ENCODE peak calls at places on chromosomes 4 and X, in four cellular contexts. One of them, this sample, is unnamed.

GRCh38 chr4:163090997-163091684 is 75.5 kb downstream of the NAF1 start:
- DNase-seq in IMR-90: no peak
- DNase-seq in MM.1S: peak
- DNase-seq in H9: no peak
- DNase-seq in this sample: no peak

GRCh38 chr4:71453516-71453915 is 114.7 kb downstream of the SLC4A4 start:
- DNase-seq in IMR-90: no peak
- DNase-seq in MM.1S: no peak
- DNase-seq in H9: no peak
- DNase-seq in this sample: no peak

GRCh38 chr4:173547889-173548288 is 17.9 kb upstream of the HAND2 start:
- DNase-seq in IMR-90: no peak
- DNase-seq in MM.1S: no peak
- DNase-seq in H9: no peak
- DNase-seq in this sample: no peak

GRCh38 chrX:49059209-49060191 is 701 bp downstream of the CCDC120 start:
- DNase-seq in IMR-90: no peak
- DNase-seq in MM.1S: no peak
- DNase-seq in H9: no peak
- DNase-seq in this sample: no peak

GRCh38 chr4:10664408-10664807 is 20.2 kb downstream of the CLNK start:
- DNase-seq in IMR-90: peak
- DNase-seq in MM.1S: no peak
- DNase-seq in H9: no peak
- DNase-seq in this sample: no peak

GRCh38 chr4:81426770-81427604 is 44.7 kb downstream of the RASGEF1B start:
- DNase-seq in IMR-90: peak
- DNase-seq in MM.1S: no peak
- DNase-seq in H9: no peak
- DNase-seq in this sample: no peak

GRCh38 chr4:152935661-152936445 is at the start of gene FHDC1:
- DNase-seq in IMR-90: no peak
- DNase-seq in MM.1S: peak
- DNase-seq in H9: peak
- DNase-seq in this sample: peak

GRCh38 chr4:82903737-82904136 is 3.2 kb downstream of the THAP9 start:
- DNase-seq in IMR-90: no peak
- DNase-seq in MM.1S: no peak
- DNase-seq in H9: no peak
- DNase-seq in this sample: no peak

GRCh38 chr4:106201373-106201772 is 114.6 kb downstream of the TBCK start:
- DNase-seq in IMR-90: peak
- DNase-seq in MM.1S: peak
- DNase-seq in H9: no peak
- DNase-seq in this sample: no peak

GRCh38 chrX:152905081-152905420 is 7.2 kb downstream of the ZNF185 start:
- DNase-seq in IMR-90: no peak
- DNase-seq in MM.1S: no peak
- DNase-seq in H9: no peak
- DNase-seq in this sample: peak

GRCh38 chr4:37982736-37983135 is 22.5 kb downstream of the PTTG2 start:
- DNase-seq in IMR-90: no peak
- DNase-seq in MM.1S: no peak
- DNase-seq in H9: no peak
- DNase-seq in this sample: no peak

GRCh38 chrX:53294024-53294648 is 12.8 kb upstream of the IQSEC2 start:
- DNase-seq in IMR-90: peak
- DNase-seq in MM.1S: no peak
- DNase-seq in H9: no peak
- DNase-seq in this sample: peak

GRCh38 chr4:82614868-82615449 is 53.2 kb upstream of the TMEM150C start:
- DNase-seq in IMR-90: no peak
- DNase-seq in MM.1S: no peak
- DNase-seq in H9: no peak
- DNase-seq in this sample: no peak

GRCh38 chrX:9166566-9166909 is 132.6 kb upstream of the FAM9B start:
- DNase-seq in IMR-90: no peak
- DNase-seq in MM.1S: no peak
- DNase-seq in H9: no peak
- DNase-seq in this sample: no peak

GRCh38 chr4:71296945-71297344 is 41.9 kb upstream of the SLC4A4 start:
- DNase-seq in IMR-90: no peak
- DNase-seq in MM.1S: no peak
- DNase-seq in H9: no peak
- DNase-seq in this sample: no peak

GRCh38 chr4:116391020-116391419 is 694.4 kb downstream of the TRAM1L1 start:
- DNase-seq in IMR-90: no peak
- DNase-seq in MM.1S: no peak
- DNase-seq in H9: no peak
- DNase-seq in this sample: no peak

GRCh38 chr4:135838889-135839288 is 1637.3 kb upstream of the PABPC4L start:
- DNase-seq in IMR-90: peak
- DNase-seq in MM.1S: no peak
- DNase-seq in H9: peak
- DNase-seq in this sample: no peak

GRCh38 chr4:176635372-176636261 is 157.1 kb downstream of the VEGFC start:
- DNase-seq in IMR-90: peak
- DNase-seq in MM.1S: no peak
- DNase-seq in H9: no peak
- DNase-seq in this sample: no peak

GRCh38 chr4:156523991-156524390 is 447.6 kb downstream of the PDGFC start:
- DNase-seq in IMR-90: no peak
- DNase-seq in MM.1S: no peak
- DNase-seq in H9: no peak
- DNase-seq in this sample: no peak

GRCh38 chr4:7971881-7972500 is 32.3 kb upstream of the AFAP1 start:
- DNase-seq in IMR-90: no peak
- DNase-seq in MM.1S: no peak
- DNase-seq in H9: no peak
- DNase-seq in this sample: peak

GRCh38 chr4:141375855-141376254 is 155.2 kb downstream of the ZNF330 start:
- DNase-seq in IMR-90: peak
- DNase-seq in MM.1S: no peak
- DNase-seq in H9: peak
- DNase-seq in this sample: no peak

GRCh38 chr4:169618286-169618685 is 2.1 kb upstream of the CLCN3 start:
- DNase-seq in IMR-90: peak
- DNase-seq in MM.1S: no peak
- DNase-seq in H9: no peak
- DNase-seq in this sample: no peak

GRCh38 chr4:113481820-113482219 is 279.7 kb downstream of the CAMK2D start:
- DNase-seq in IMR-90: no peak
- DNase-seq in MM.1S: no peak
- DNase-seq in H9: no peak
- DNase-seq in this sample: no peak

GRCh38 chr4:174215936-174216699 is 67.3 kb downstream of the FBXO8 start:
- DNase-seq in IMR-90: no peak
- DNase-seq in MM.1S: no peak
- DNase-seq in H9: no peak
- DNase-seq in this sample: no peak

GRCh38 chrX:107710617-107711391 is 64.8 kb downstream of the TSC22D3 start:
- DNase-seq in IMR-90: peak
- DNase-seq in MM.1S: peak
- DNase-seq in H9: no peak
- DNase-seq in this sample: no peak

GRCh38 chrX:126552313-126553022 is at the start of gene DCAF12L1:
- DNase-seq in IMR-90: no peak
- DNase-seq in MM.1S: no peak
- DNase-seq in H9: peak
- DNase-seq in this sample: peak
- H3K9ac ChIP-seq in IMR-90: no peak
- H3K9ac ChIP-seq in MM.1S: no peak
- H3K9ac ChIP-seq in H9: no peak
- H3K9ac ChIP-seq in this sample: no peak

GRCh38 chr4:47485047-47485692 is at the start of gene ATP10D:
- DNase-seq in IMR-90: peak
- DNase-seq in MM.1S: peak
- DNase-seq in H9: peak
- DNase-seq in this sample: peak
- H3K27ac ChIP-seq in IMR-90: peak
- H3K27ac ChIP-seq in MM.1S: peak
- H3K27ac ChIP-seq in H9: no peak
- H3K27ac ChIP-seq in this sample: peak

DNA sequence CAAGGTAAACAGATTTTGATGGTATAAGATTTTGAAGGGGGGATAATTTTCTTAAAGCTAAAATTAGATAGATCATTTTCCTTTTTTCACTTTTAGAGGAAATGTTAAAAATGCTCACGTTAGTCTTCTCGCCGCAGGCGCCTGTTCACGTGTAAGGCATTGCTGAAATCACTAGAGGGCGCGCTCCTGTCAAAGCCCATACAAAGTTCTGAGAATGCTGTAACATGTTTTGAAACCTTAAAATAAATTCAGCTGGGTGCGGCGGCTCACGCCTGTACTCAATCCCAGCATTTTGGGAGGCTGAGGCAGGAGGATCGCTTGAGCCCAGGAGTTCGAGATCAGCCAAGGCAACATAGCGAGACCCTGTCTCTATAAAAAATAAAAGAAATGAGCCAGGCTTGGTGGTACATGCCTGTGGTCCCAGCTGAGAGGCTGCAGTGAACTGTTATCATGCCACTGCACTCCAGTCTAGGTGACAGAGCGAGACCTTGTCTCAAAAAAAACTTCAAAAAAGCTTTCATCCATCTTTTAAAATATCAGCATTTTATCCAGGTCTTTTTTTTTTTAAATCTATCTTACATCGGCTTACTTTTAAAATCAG is 138.0 kb downstream of the RBMX2 start:
- DNase-seq in IMR-90: peak
- DNase-seq in MM.1S: peak
- DNase-seq in H9: peak
- DNase-seq in this sample: no peak
- TF ChIP-seq CTCF in IMR-90: peak
- TF ChIP-seq CTCF in MM.1S: peak
- TF ChIP-seq CTCF in H9: peak
- TF ChIP-seq CTCF in this sample: peak

DNA sequence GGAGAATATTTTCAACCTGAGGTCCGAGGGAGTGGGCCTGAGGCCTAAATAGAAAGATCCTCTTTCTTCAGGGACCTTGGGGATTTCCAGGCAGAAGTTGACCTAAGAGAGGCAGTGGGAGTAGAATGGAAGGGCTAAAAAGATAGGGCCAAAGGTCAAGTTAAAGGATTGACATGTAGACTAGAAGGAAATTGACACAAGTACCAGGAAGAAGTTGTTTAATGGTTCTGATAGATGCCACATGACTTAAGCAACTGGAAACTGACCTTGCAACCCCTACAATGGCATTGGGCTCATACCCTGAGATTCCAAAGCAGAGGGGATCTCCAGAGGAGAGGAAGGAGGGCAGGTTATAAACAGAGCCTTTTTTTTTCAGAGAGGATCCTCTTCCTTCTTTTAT is 77.0 kb downstream of the SHROOM3 start:
- DNase-seq in IMR-90: no peak
- DNase-seq in MM.1S: no peak
- DNase-seq in H9: no peak
- DNase-seq in this sample: no peak
- H3K9ac ChIP-seq in IMR-90: no peak
- H3K9ac ChIP-seq in MM.1S: no peak
- H3K9ac ChIP-seq in H9: no peak
- H3K9ac ChIP-seq in this sample: no peak

DNA sequence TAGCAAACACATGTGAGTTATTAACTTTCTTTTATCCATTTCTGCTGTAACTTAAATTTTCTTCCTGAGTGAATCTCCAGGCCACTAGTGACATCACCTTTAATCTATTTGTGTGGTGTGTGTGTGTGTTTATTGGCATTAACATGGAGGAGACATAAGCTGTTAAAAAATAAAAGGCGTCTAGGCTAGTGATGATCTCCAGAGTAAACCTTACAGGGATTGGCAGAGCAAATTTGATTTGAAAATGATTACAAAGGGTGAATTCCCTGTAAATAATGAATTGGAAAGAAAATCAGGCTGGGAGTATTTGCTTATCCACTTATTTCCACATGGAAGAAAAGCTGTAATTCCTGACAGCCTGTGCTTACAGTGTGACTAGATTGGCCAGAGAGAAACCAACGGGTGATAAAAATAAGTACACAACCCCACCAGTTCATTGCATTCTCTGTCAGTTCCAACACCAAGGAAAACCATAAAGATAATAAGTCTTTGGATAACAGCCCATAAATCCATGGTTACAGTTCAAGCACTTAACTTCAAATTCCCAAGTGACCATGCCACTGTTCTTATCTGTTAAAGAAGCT is 186.1 kb downstream of the ENOX2 start:
- DNase-seq in IMR-90: no peak
- DNase-seq in MM.1S: no peak
- DNase-seq in H9: no peak
- DNase-seq in this sample: no peak
- H3K27ac ChIP-seq in IMR-90: no peak
- H3K27ac ChIP-seq in MM.1S: no peak
- H3K27ac ChIP-seq in H9: no peak
- H3K27ac ChIP-seq in this sample: no peak

GRCh38 chr4:148874331-148874730 is 432.1 kb upstream of the NR3C2 start:
- DNase-seq in IMR-90: no peak
- DNase-seq in MM.1S: no peak
- DNase-seq in H9: peak
- DNase-seq in this sample: no peak
- TF ChIP-seq CTCF in IMR-90: no peak
- TF ChIP-seq CTCF in MM.1S: no peak
- TF ChIP-seq CTCF in H9: no peak
- TF ChIP-seq CTCF in this sample: no peak

GRCh38 chrX:118975831-118976598 is 1.6 kb downstream of the LONRF3 start:
- DNase-seq in IMR-90: peak
- DNase-seq in MM.1S: no peak
- DNase-seq in H9: no peak
- DNase-seq in this sample: peak
- H3K9ac ChIP-seq in IMR-90: no peak
- H3K9ac ChIP-seq in MM.1S: no peak
- H3K9ac ChIP-seq in H9: no peak
- H3K9ac ChIP-seq in this sample: no peak

This sample was measured in kidney.